ENCODE peak calls at places on chromosomes 12 and 14, in six cellular contexts. C is gastrocnemius medialis, K is A172, T is heart left ventricle, I is DMS53, E is non-pigmented ciliary epithelial cell. P is an unnamed sample.

GRCh38 chr12:120100630-120101029 is 15.9 kb downstream of the RAB35 start:
- DNase-seq in T (peak), E (no peak), C (peak), K (no peak), I (no peak), P (no peak)

GRCh38 chr12:91819132-91819447 is 326.6 kb downstream of the BTG1 start:
- DNase-seq in T (no peak), K (no peak), I (no peak), C (no peak), E (no peak), P (no peak)

GRCh38 chr12:84814664-84815245 is 97.8 kb downstream of the SLC6A15 start:
- DNase-seq in E (no peak), I (no peak), K (peak), T (no peak), C (no peak), P (no peak)

GRCh38 chr12:93025145-93026103 is 96.3 kb upstream of the EEA1 start:
- DNase-seq in I (peak), K (peak), E (no peak), C (no peak), T (no peak), P (peak)

GRCh38 chr12:119202121-119202527 is 23.4 kb downstream of the HSPB8 start:
- DNase-seq in K (no peak), T (no peak), E (no peak), C (no peak), I (peak), P (no peak)

GRCh38 chr12:76680940-76681339 is 83.0 kb upstream of the ZDHHC17 start:
- DNase-seq in E (peak), C (no peak), T (no peak), K (no peak), I (no peak), P (no peak)

GRCh38 chr12:79275631-79276030 is 411.1 kb downstream of the SYT1 start:
- DNase-seq in C (no peak), I (no peak), E (no peak), T (no peak), K (no peak), P (no peak)

GRCh38 chr14:94375552-94376107 is 12.8 kb downstream of the SERPINA1 start:
- DNase-seq in E (no peak), T (no peak), K (no peak), I (no peak), C (no peak), P (no peak)

GRCh38 chr14:74804219-74804825 is 41.2 kb downstream of the YLPM1 start:
- DNase-seq in C (no peak), T (no peak), K (peak), E (peak), I (peak), P (no peak)

GRCh38 chr12:65232490-65233077 is 45.9 kb upstream of the MSRB3 start:
- DNase-seq in I (peak), T (no peak), E (no peak), C (no peak), K (peak), P (no peak)